ENCODE peak calls at places on chromosomes 11 and 22, in nine cellular contexts. B is activated gamma-delta T cell treated with Interleukin-2 at 50 U/mL for 16 hours, Z is NCI-H460, L is cardiac fibroblast, I is posterior cingulate gyrus, H is endothelial cell, A is AG08395, W is fibroblast of the aortic adventitia, F is colonic mucosa. P is an unnamed sample.

GRCh38 chr22:39956932-39957664 is 3.1 kb upstream of the TMA7B start:
- DNase-seq in B (no peak), Z (no peak), L (no peak), I (no peak), H (no peak), A (no peak), W (no peak), F (no peak), P (no peak)

GRCh38 chr11:120260616-120261015 is 20.7 kb downstream of the POU2F3 start:
- DNase-seq in B (no peak), Z (no peak), L (no peak), I (no peak), H (no peak), A (no peak), W (no peak), F (no peak), P (no peak)

GRCh38 chr11:88327061-88327460 is 10.5 kb downstream of the CTSC start:
- DNase-seq in B (no peak), Z (no peak), L (no peak), I (no peak), H (no peak), A (no peak), W (no peak), F (no peak), P (no peak)

GRCh38 chr22:48798281-48799226 is 1029.1 kb downstream of the BRD1 start:
- DNase-seq in B (no peak), Z (no peak), L (no peak), I (no peak), H (no peak), A (no peak), W (no peak), F (no peak), P (no peak)

GRCh38 chr22:18970180-18970947 is 34.3 kb upstream of the PRODH start:
- DNase-seq in B (no peak), Z (no peak), L (no peak), I (no peak), H (peak), A (peak), W (no peak), F (no peak), P (no peak)

GRCh38 chr11:69878144-69878883 is 59.1 kb upstream of the FGF3 start:
- DNase-seq in B (no peak), Z (no peak), L (no peak), I (no peak), H (no peak), A (no peak), W (no peak), F (no peak), P (no peak)

GRCh38 chr11:35146074-35146521 is 7.1 kb downstream of the CD44 start:
- DNase-seq in B (peak), Z (no peak), L (no peak), I (no peak), H (no peak), A (no peak), W (no peak), F (no peak), P (no peak)

GRCh38 chr22:17085277-17086091 is 684 bp downstream of the IL17RA start:
- DNase-seq in B (no peak), Z (no peak), L (no peak), I (no peak), H (no peak), A (peak), W (peak), F (peak), P (no peak)

GRCh38 chr11:93639548-93639947 is 21.9 kb upstream of the CEP295 start:
- DNase-seq in B (no peak), Z (no peak), L (no peak), I (no peak), H (no peak), A (no peak), W (no peak), F (no peak), P (no peak)

GRCh38 chr11:79440451-79441158 is at the start of gene TENM4:
- DNase-seq in B (no peak), Z (no peak), L (peak), I (peak), H (peak), A (peak), W (peak), F (peak), P (peak)

GRCh38 chr11:123052884-123053721 is 8.8 kb downstream of the HSPA8 start:
- DNase-seq in B (no peak), Z (no peak), L (no peak), I (no peak), H (no peak), A (no peak), W (no peak), F (no peak), P (peak)

GRCh38 chr11:78339945-78340344 is 77.7 kb downstream of the GAB2 start:
- DNase-seq in B (no peak), Z (no peak), L (no peak), I (no peak), H (no peak), A (no peak), W (no peak), F (no peak), P (no peak)

GRCh38 chr22:50089231-50090140 is at the start of gene MOV10L1:
- DNase-seq in B (no peak), Z (no peak), L (peak), I (no peak), H (no peak), A (no peak), W (no peak), F (no peak), P (peak)

GRCh38 chr22:20469110-20469855 is 26.3 kb downstream of the KLHL22 start:
- DNase-seq in B (no peak), Z (no peak), L (no peak), I (no peak), H (no peak), A (no peak), W (no peak), F (no peak), P (no peak)

P was measured in foreskin fibroblast.